ENCODE peak calls at places on chromosomes 2 and 18, in eight cellular contexts. One of them, this sample, is unnamed.

GRCh38 chr18:25726278-25726677 is 364.1 kb downstream of the SS18 start:
- DNase-seq in naive B cell: no peak
- DNase-seq in stimulated activated CD4-positive, alpha-beta T cell treated with anti-CD3 and anti-CD28 coated beads, Interleukin-12 subunit alpha, Interleukin-12 subunit beta, amount 100 ng/mL, for 48 hours: no peak
- DNase-seq in non-pigmented ciliary epithelial cell: no peak
- DNase-seq in AML-193: no peak
- DNase-seq in GM06990: no peak
- DNase-seq in activated naive CD4-positive, alpha-beta T cell: no peak
- DNase-seq in fibroblast of pulmonary artery: peak
- DNase-seq in this sample: no peak

GRCh38 chr2:18247282-18248110 is 313.0 kb downstream of the RDH14 start:
- DNase-seq in activated naive CD4-positive, alpha-beta T cell: no peak
- DNase-seq in GM06990: no peak
- DNase-seq in non-pigmented ciliary epithelial cell: no peak
- DNase-seq in naive B cell: no peak
- DNase-seq in stimulated activated CD4-positive, alpha-beta T cell treated with anti-CD3 and anti-CD28 coated beads, Interleukin-12 subunit alpha, Interleukin-12 subunit beta, amount 100 ng/mL, for 48 hours: no peak
- DNase-seq in fibroblast of pulmonary artery: peak
- DNase-seq in AML-193: no peak
- DNase-seq in this sample: no peak

GRCh38 chr2:119216994-119217393 is 6.6 kb upstream of the STEAP3 start:
- DNase-seq in fibroblast of pulmonary artery: no peak
- DNase-seq in naive B cell: no peak
- DNase-seq in GM06990: no peak
- DNase-seq in AML-193: no peak
- DNase-seq in activated naive CD4-positive, alpha-beta T cell: no peak
- DNase-seq in non-pigmented ciliary epithelial cell: no peak
- DNase-seq in stimulated activated CD4-positive, alpha-beta T cell treated with anti-CD3 and anti-CD28 coated beads, Interleukin-12 subunit alpha, Interleukin-12 subunit beta, amount 100 ng/mL, for 48 hours: no peak
- DNase-seq in this sample: no peak

GRCh38 chr2:39514825-39515224 is 77.7 kb upstream of the MAP4K3 start:
- DNase-seq in naive B cell: no peak
- DNase-seq in stimulated activated CD4-positive, alpha-beta T cell treated with anti-CD3 and anti-CD28 coated beads, Interleukin-12 subunit alpha, Interleukin-12 subunit beta, amount 100 ng/mL, for 48 hours: no peak
- DNase-seq in activated naive CD4-positive, alpha-beta T cell: no peak
- DNase-seq in AML-193: no peak
- DNase-seq in non-pigmented ciliary epithelial cell: no peak
- DNase-seq in fibroblast of pulmonary artery: no peak
- DNase-seq in GM06990: no peak
- DNase-seq in this sample: no peak

GRCh38 chr18:11310476-11311086 is 161.2 kb upstream of the PIEZO2 start:
- DNase-seq in activated naive CD4-positive, alpha-beta T cell: no peak
- DNase-seq in fibroblast of pulmonary artery: peak
- DNase-seq in non-pigmented ciliary epithelial cell: no peak
- DNase-seq in GM06990: peak
- DNase-seq in AML-193: peak
- DNase-seq in naive B cell: no peak
- DNase-seq in stimulated activated CD4-positive, alpha-beta T cell treated with anti-CD3 and anti-CD28 coated beads, Interleukin-12 subunit alpha, Interleukin-12 subunit beta, amount 100 ng/mL, for 48 hours: no peak
- DNase-seq in this sample: no peak

GRCh38 chr2:150476809-150477302 is 10.6 kb downstream of the RND3 start:
- DNase-seq in activated naive CD4-positive, alpha-beta T cell: no peak
- DNase-seq in fibroblast of pulmonary artery: no peak
- DNase-seq in stimulated activated CD4-positive, alpha-beta T cell treated with anti-CD3 and anti-CD28 coated beads, Interleukin-12 subunit alpha, Interleukin-12 subunit beta, amount 100 ng/mL, for 48 hours: no peak
- DNase-seq in AML-193: no peak
- DNase-seq in naive B cell: no peak
- DNase-seq in non-pigmented ciliary epithelial cell: no peak
- DNase-seq in GM06990: no peak
- DNase-seq in this sample: no peak

GRCh38 chr2:233919938-233920337 is 2.8 kb downstream of the TRPM8 start:
- DNase-seq in non-pigmented ciliary epithelial cell: peak
- DNase-seq in activated naive CD4-positive, alpha-beta T cell: no peak
- DNase-seq in GM06990: no peak
- DNase-seq in fibroblast of pulmonary artery: peak
- DNase-seq in stimulated activated CD4-positive, alpha-beta T cell treated with anti-CD3 and anti-CD28 coated beads, Interleukin-12 subunit alpha, Interleukin-12 subunit beta, amount 100 ng/mL, for 48 hours: no peak
- DNase-seq in naive B cell: no peak
- DNase-seq in AML-193: no peak
- DNase-seq in this sample: no peak

GRCh38 chr18:52352920-52353319 is 12.9 kb downstream of the DCC start:
- DNase-seq in activated naive CD4-positive, alpha-beta T cell: no peak
- DNase-seq in GM06990: no peak
- DNase-seq in fibroblast of pulmonary artery: no peak
- DNase-seq in naive B cell: no peak
- DNase-seq in AML-193: no peak
- DNase-seq in non-pigmented ciliary epithelial cell: no peak
- DNase-seq in stimulated activated CD4-positive, alpha-beta T cell treated with anti-CD3 and anti-CD28 coated beads, Interleukin-12 subunit alpha, Interleukin-12 subunit beta, amount 100 ng/mL, for 48 hours: no peak
- DNase-seq in this sample: no peak

GRCh38 chr2:191311627-191312026 is 66.4 kb downstream of the MYO1B start:
- DNase-seq in non-pigmented ciliary epithelial cell: peak
- DNase-seq in AML-193: peak
- DNase-seq in GM06990: no peak
- DNase-seq in stimulated activated CD4-positive, alpha-beta T cell treated with anti-CD3 and anti-CD28 coated beads, Interleukin-12 subunit alpha, Interleukin-12 subunit beta, amount 100 ng/mL, for 48 hours: no peak
- DNase-seq in fibroblast of pulmonary artery: peak
- DNase-seq in naive B cell: no peak
- DNase-seq in activated naive CD4-positive, alpha-beta T cell: no peak
- DNase-seq in this sample: no peak

GRCh38 chr2:191148766-191149165 is 2.0 kb downstream of the STAT4 start:
- DNase-seq in stimulated activated CD4-positive, alpha-beta T cell treated with anti-CD3 and anti-CD28 coated beads, Interleukin-12 subunit alpha, Interleukin-12 subunit beta, amount 100 ng/mL, for 48 hours: no peak
- DNase-seq in fibroblast of pulmonary artery: no peak
- DNase-seq in activated naive CD4-positive, alpha-beta T cell: no peak
- DNase-seq in GM06990: no peak
- DNase-seq in naive B cell: no peak
- DNase-seq in non-pigmented ciliary epithelial cell: no peak
- DNase-seq in AML-193: no peak
- DNase-seq in this sample: no peak

GRCh38 chr18:34977787-34978532 is 63.3 kb upstream of the MAPRE2 start:
- DNase-seq in stimulated activated CD4-positive, alpha-beta T cell treated with anti-CD3 and anti-CD28 coated beads, Interleukin-12 subunit alpha, Interleukin-12 subunit beta, amount 100 ng/mL, for 48 hours: no peak
- DNase-seq in fibroblast of pulmonary artery: no peak
- DNase-seq in non-pigmented ciliary epithelial cell: no peak
- DNase-seq in activated naive CD4-positive, alpha-beta T cell: peak
- DNase-seq in naive B cell: peak
- DNase-seq in AML-193: peak
- DNase-seq in GM06990: peak
- DNase-seq in this sample: peak

GRCh38 chr2:149008381-149008780 is 30.1 kb upstream of the LYPD6B start:
- DNase-seq in activated naive CD4-positive, alpha-beta T cell: no peak
- DNase-seq in naive B cell: no peak
- DNase-seq in stimulated activated CD4-positive, alpha-beta T cell treated with anti-CD3 and anti-CD28 coated beads, Interleukin-12 subunit alpha, Interleukin-12 subunit beta, amount 100 ng/mL, for 48 hours: no peak
- DNase-seq in fibroblast of pulmonary artery: no peak
- DNase-seq in AML-193: no peak
- DNase-seq in non-pigmented ciliary epithelial cell: no peak
- DNase-seq in GM06990: no peak
- DNase-seq in this sample: no peak

GRCh38 chr2:62724886-62725711 is 19.6 kb downstream of the EHBP1 start:
- DNase-seq in GM06990: no peak
- DNase-seq in AML-193: peak
- DNase-seq in naive B cell: no peak
- DNase-seq in activated naive CD4-positive, alpha-beta T cell: peak
- DNase-seq in fibroblast of pulmonary artery: no peak
- DNase-seq in non-pigmented ciliary epithelial cell: no peak
- DNase-seq in stimulated activated CD4-positive, alpha-beta T cell treated with anti-CD3 and anti-CD28 coated beads, Interleukin-12 subunit alpha, Interleukin-12 subunit beta, amount 100 ng/mL, for 48 hours: no peak
- DNase-seq in this sample: no peak

GRCh38 chr2:154032220-154032619 is 160.5 kb downstream of the GALNT13 start:
- DNase-seq in AML-193: no peak
- DNase-seq in GM06990: no peak
- DNase-seq in fibroblast of pulmonary artery: no peak
- DNase-seq in naive B cell: no peak
- DNase-seq in non-pigmented ciliary epithelial cell: no peak
- DNase-seq in stimulated activated CD4-positive, alpha-beta T cell treated with anti-CD3 and anti-CD28 coated beads, Interleukin-12 subunit alpha, Interleukin-12 subunit beta, amount 100 ng/mL, for 48 hours: no peak
- DNase-seq in activated naive CD4-positive, alpha-beta T cell: no peak
- DNase-seq in this sample: no peak

GRCh38 chr2:168166902-168167510 is 80.4 kb downstream of the STK39 start:
- DNase-seq in stimulated activated CD4-positive, alpha-beta T cell treated with anti-CD3 and anti-CD28 coated beads, Interleukin-12 subunit alpha, Interleukin-12 subunit beta, amount 100 ng/mL, for 48 hours: peak
- DNase-seq in GM06990: no peak
- DNase-seq in fibroblast of pulmonary artery: peak
- DNase-seq in naive B cell: no peak
- DNase-seq in AML-193: no peak
- DNase-seq in activated naive CD4-positive, alpha-beta T cell: no peak
- DNase-seq in non-pigmented ciliary epithelial cell: no peak
- DNase-seq in this sample: no peak

GRCh38 chr2:31980674-31981356 is 30.0 kb downstream of the MEMO1 start:
- DNase-seq in fibroblast of pulmonary artery: peak
- DNase-seq in AML-193: peak
- DNase-seq in activated naive CD4-positive, alpha-beta T cell: no peak
- DNase-seq in stimulated activated CD4-positive, alpha-beta T cell treated with anti-CD3 and anti-CD28 coated beads, Interleukin-12 subunit alpha, Interleukin-12 subunit beta, amount 100 ng/mL, for 48 hours: no peak
- DNase-seq in non-pigmented ciliary epithelial cell: no peak
- DNase-seq in naive B cell: peak
- DNase-seq in GM06990: peak
- DNase-seq in this sample: no peak

GRCh38 chr2:144875996-144876395 is 356.1 kb upstream of the ZEB2 start:
- DNase-seq in GM06990: no peak
- DNase-seq in activated naive CD4-positive, alpha-beta T cell: no peak
- DNase-seq in naive B cell: no peak
- DNase-seq in AML-193: no peak
- DNase-seq in stimulated activated CD4-positive, alpha-beta T cell treated with anti-CD3 and anti-CD28 coated beads, Interleukin-12 subunit alpha, Interleukin-12 subunit beta, amount 100 ng/mL, for 48 hours: no peak
- DNase-seq in non-pigmented ciliary epithelial cell: no peak
- DNase-seq in fibroblast of pulmonary artery: no peak
- DNase-seq in this sample: no peak

GRCh38 chr18:12032786-12033642 is 51.7 kb downstream of the IMPA2 start:
- DNase-seq in stimulated activated CD4-positive, alpha-beta T cell treated with anti-CD3 and anti-CD28 coated beads, Interleukin-12 subunit alpha, Interleukin-12 subunit beta, amount 100 ng/mL, for 48 hours: no peak
- DNase-seq in GM06990: no peak
- DNase-seq in naive B cell: no peak
- DNase-seq in fibroblast of pulmonary artery: peak
- DNase-seq in AML-193: no peak
- DNase-seq in non-pigmented ciliary epithelial cell: no peak
- DNase-seq in activated naive CD4-positive, alpha-beta T cell: no peak
- DNase-seq in this sample: no peak

GRCh38 chr2:191023235-191023679 is 9.3 kb upstream of the STAT1 start:
- DNase-seq in stimulated activated CD4-positive, alpha-beta T cell treated with anti-CD3 and anti-CD28 coated beads, Interleukin-12 subunit alpha, Interleukin-12 subunit beta, amount 100 ng/mL, for 48 hours: no peak
- DNase-seq in fibroblast of pulmonary artery: no peak
- DNase-seq in GM06990: no peak
- DNase-seq in naive B cell: no peak
- DNase-seq in activated naive CD4-positive, alpha-beta T cell: no peak
- DNase-seq in non-pigmented ciliary epithelial cell: no peak
- DNase-seq in AML-193: no peak
- DNase-seq in this sample: no peak